ENCODE peak calls at places on chromosome 12, in five cellular contexts. One of them, this sample, is unnamed. For H3K4me1, the result is how much of the 10 kb centered on the place peaks cover.

GRCh38 chr12:113896194-113896593 is 69.9 kb downstream of the RBM19 start:
- DNase-seq in HCT116: no peak
- DNase-seq in neural progenitor cell: peak
- DNase-seq in MM.1S: no peak
- DNase-seq in endodermal cell: peak
- DNase-seq in this sample: no peak

GRCh38 chr12:46609281-46609623 is 216.5 kb downstream of the SLC38A4 start:
- DNase-seq in HCT116: no peak
- DNase-seq in endodermal cell: no peak
- DNase-seq in neural progenitor cell: no peak
- DNase-seq in MM.1S: peak
- DNase-seq in this sample: no peak

GRCh38 chr12:29053567-29053966 is 95.5 kb upstream of the FAR2 start:
- DNase-seq in MM.1S: peak
- DNase-seq in HCT116: no peak
- DNase-seq in neural progenitor cell: no peak
- DNase-seq in endodermal cell: no peak
- DNase-seq in this sample: no peak

GRCh38 chr12:117985182-117985581 is 16.4 kb upstream of the KSR2 start:
- DNase-seq in HCT116: peak
- DNase-seq in neural progenitor cell: no peak
- DNase-seq in endodermal cell: no peak
- DNase-seq in MM.1S: no peak
- DNase-seq in this sample: no peak

GRCh38 chr12:64608901-64609542 is 1.3 kb upstream of the RASSF3 start:
- DNase-seq in neural progenitor cell: peak
- DNase-seq in endodermal cell: peak
- DNase-seq in MM.1S: peak
- DNase-seq in HCT116: peak
- DNase-seq in this sample: peak

GRCh38 chr12:15700595-15700994 is 88.6 kb downstream of the EPS8 start:
- DNase-seq in HCT116: peak
- DNase-seq in neural progenitor cell: no peak
- DNase-seq in endodermal cell: no peak
- DNase-seq in MM.1S: peak
- DNase-seq in this sample: peak

GRCh38 chr12:64825143-64826011 is 930 bp downstream of the TBC1D30 start:
- DNase-seq in HCT116: no peak
- DNase-seq in MM.1S: peak
- DNase-seq in neural progenitor cell: peak
- DNase-seq in endodermal cell: peak
- DNase-seq in this sample: no peak

GRCh38 chr12:101039848-101040531 is 170.0 kb downstream of the SLC5A8 start:
- DNase-seq in endodermal cell: no peak
- DNase-seq in HCT116: no peak
- DNase-seq in MM.1S: no peak
- DNase-seq in neural progenitor cell: no peak
- DNase-seq in this sample: no peak

GRCh38 chr12:88255847-88256246 is 113.7 kb downstream of the TMTC3 start:
- DNase-seq in HCT116: no peak
- DNase-seq in neural progenitor cell: no peak
- DNase-seq in endodermal cell: no peak
- DNase-seq in MM.1S: no peak
- DNase-seq in this sample: no peak

GRCh38 chr12:29796823-29797263 is 13.1 kb upstream of the TMTC1 start:
- DNase-seq in neural progenitor cell: peak
- DNase-seq in endodermal cell: no peak
- DNase-seq in HCT116: peak
- DNase-seq in MM.1S: no peak
- DNase-seq in this sample: peak

GRCh38 chr12:43655586-43655985 is 103.0 kb downstream of the PUS7L start:
- DNase-seq in endodermal cell: no peak
- DNase-seq in MM.1S: no peak
- DNase-seq in neural progenitor cell: no peak
- DNase-seq in HCT116: no peak
- DNase-seq in this sample: peak

GRCh38 chr12:38523920-38524319 is 207.3 kb downstream of the ALG10B start:
- DNase-seq in MM.1S: no peak
- DNase-seq in HCT116: no peak
- DNase-seq in neural progenitor cell: no peak
- DNase-seq in endodermal cell: no peak
- DNase-seq in this sample: no peak

GRCh38 chr12:13959131-13959734 is 22.2 kb downstream of the GRIN2B start:
- DNase-seq in neural progenitor cell: no peak
- DNase-seq in HCT116: no peak
- DNase-seq in MM.1S: no peak
- DNase-seq in endodermal cell: no peak
- DNase-seq in this sample: no peak

GRCh38 chr12:67649165-67650126 is 901 bp downstream of the DYRK2 start:
- DNase-seq in endodermal cell: peak
- DNase-seq in HCT116: no peak
- DNase-seq in neural progenitor cell: peak
- DNase-seq in MM.1S: no peak
- DNase-seq in this sample: peak

GRCh38 chr12:84912191-84913142 is at the start of gene SLC6A15:
- DNase-seq in neural progenitor cell: peak
- DNase-seq in endodermal cell: peak
- DNase-seq in MM.1S: peak
- DNase-seq in HCT116: no peak
- DNase-seq in this sample: peak

GRCh38 chr12:129753596-129753995 is 150.2 kb downstream of the TMEM132D start:
- DNase-seq in MM.1S: no peak
- DNase-seq in HCT116: no peak
- DNase-seq in neural progenitor cell: no peak
- DNase-seq in endodermal cell: no peak
- DNase-seq in this sample: peak

GRCh38 chr12:32284561-32284960 is 114.8 kb upstream of the FGD4 start:
- DNase-seq in HCT116: no peak
- DNase-seq in MM.1S: no peak
- DNase-seq in endodermal cell: no peak
- DNase-seq in neural progenitor cell: no peak
- DNase-seq in this sample: no peak

GRCh38 chr12:123097521-123098084 is 53.3 kb downstream of the PITPNM2 start:
- DNase-seq in neural progenitor cell: no peak
- DNase-seq in HCT116: no peak
- DNase-seq in MM.1S: no peak
- DNase-seq in endodermal cell: no peak
- DNase-seq in this sample: no peak

GRCh38 chr12:31300341-31300740 is 25.6 kb downstream of the SINHCAF start:
- DNase-seq in HCT116: no peak
- DNase-seq in endodermal cell: no peak
- DNase-seq in MM.1S: no peak
- DNase-seq in neural progenitor cell: no peak
- DNase-seq in this sample: no peak

GRCh38 chr12:74185360-74185759 is 352.3 kb upstream of the ATXN7L3B start:
- DNase-seq in MM.1S: no peak
- DNase-seq in HCT116: no peak
- DNase-seq in neural progenitor cell: no peak
- DNase-seq in endodermal cell: no peak
- DNase-seq in this sample: no peak

GRCh38 chr12:131000000-131000486 is 46.3 kb downstream of the ADGRD1 start:
- DNase-seq in MM.1S: no peak
- DNase-seq in endodermal cell: no peak
- DNase-seq in HCT116: no peak
- DNase-seq in neural progenitor cell: no peak
- DNase-seq in this sample: no peak

GRCh38 chr12:123139926-123140674 is 10.8 kb downstream of the PITPNM2 start:
- DNase-seq in endodermal cell: peak
- DNase-seq in neural progenitor cell: peak
- DNase-seq in MM.1S: no peak
- DNase-seq in HCT116: no peak
- DNase-seq in this sample: peak

GRCh38 chr12:131349397-131350127 is 361.3 kb upstream of the SFSWAP start:
- DNase-seq in neural progenitor cell: no peak
- DNase-seq in MM.1S: no peak
- DNase-seq in HCT116: no peak
- DNase-seq in endodermal cell: peak
- DNase-seq in this sample: no peak

GRCh38 chr12:92129609-92130008 is 16.0 kb downstream of the BTG1 start:
- DNase-seq in MM.1S: no peak
- DNase-seq in neural progenitor cell: no peak
- DNase-seq in HCT116: no peak
- DNase-seq in endodermal cell: no peak
- DNase-seq in this sample: no peak

GRCh38 chr12:92133166-92133565 is 12.5 kb downstream of the BTG1 start:
- DNase-seq in neural progenitor cell: no peak
- DNase-seq in HCT116: no peak
- DNase-seq in MM.1S: peak
- DNase-seq in endodermal cell: no peak
- DNase-seq in this sample: peak

GRCh38 chr12:92132282-92132681 is 13.4 kb downstream of the BTG1 start:
- DNase-seq in neural progenitor cell: no peak
- DNase-seq in MM.1S: peak
- DNase-seq in endodermal cell: no peak
- DNase-seq in HCT116: no peak
- DNase-seq in this sample: no peak

GRCh38 chr12:92128612-92129011 is 17.0 kb downstream of the BTG1 start:
- DNase-seq in neural progenitor cell: no peak
- DNase-seq in HCT116: no peak
- DNase-seq in endodermal cell: no peak
- DNase-seq in MM.1S: no peak
- DNase-seq in this sample: no peak

DNA sequence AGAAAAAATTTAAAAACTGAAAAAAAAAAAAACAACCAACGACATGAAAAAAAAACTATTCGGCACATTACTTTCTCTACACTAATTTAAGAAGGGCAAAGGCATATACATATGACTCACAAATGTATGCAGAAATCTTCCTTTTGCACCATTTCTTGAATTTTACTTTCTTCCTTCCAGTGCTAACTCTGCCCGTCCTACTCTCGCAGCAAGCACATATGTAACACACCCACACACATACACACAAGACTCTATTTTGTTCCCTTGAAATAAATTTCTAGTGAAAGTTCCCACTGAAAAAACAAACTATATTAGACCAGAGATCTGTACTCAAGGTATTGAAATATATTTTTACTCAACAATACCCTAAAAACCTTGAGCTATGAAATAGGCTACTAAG is 14.6 kb downstream of the BTG1 start:
- DNase-seq in endodermal cell: no peak
- DNase-seq in MM.1S: peak
- DNase-seq in neural progenitor cell: no peak
- DNase-seq in HCT116: no peak
- DNase-seq in this sample: no peak
- H3K4me1 ChIP-seq in endodermal cell: under half
- H3K4me1 ChIP-seq in MM.1S: under half
- H3K4me1 ChIP-seq in neural progenitor cell: under half
- H3K4me1 ChIP-seq in HCT116: under half
- H3K4me1 ChIP-seq in this sample: under half

DNA sequence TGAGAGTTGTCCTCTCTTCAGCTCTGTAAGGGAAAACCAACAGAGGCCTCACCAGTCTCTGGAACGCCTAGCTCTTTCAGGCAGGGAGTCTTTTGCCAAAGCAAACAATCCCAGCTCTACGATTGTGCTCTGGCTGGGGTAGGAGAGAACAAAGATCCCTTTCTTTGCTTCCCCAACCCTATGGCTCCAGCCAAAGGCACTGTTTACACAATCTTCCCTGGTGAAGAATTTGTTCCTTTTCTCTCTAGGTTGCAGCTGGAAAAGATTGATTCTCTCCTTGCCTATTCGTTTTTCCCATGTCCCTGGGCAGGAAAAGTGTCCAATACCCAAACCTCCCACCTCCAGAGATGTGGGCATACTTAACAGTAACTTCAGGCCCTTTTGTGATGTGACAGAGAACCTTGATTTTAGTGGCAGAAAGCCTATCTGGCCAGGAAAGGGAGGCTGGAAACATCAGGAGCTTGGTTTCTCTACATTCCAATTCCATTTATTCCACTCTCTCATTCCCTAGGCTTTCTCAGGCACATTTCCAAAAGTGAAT is 16.8 kb downstream of the ATP5MC2 start:
- DNase-seq in endodermal cell: peak
- DNase-seq in neural progenitor cell: peak
- DNase-seq in MM.1S: no peak
- DNase-seq in HCT116: peak
- DNase-seq in this sample: peak
- H3K9ac ChIP-seq in endodermal cell: peak
- H3K9ac ChIP-seq in neural progenitor cell: no peak
- H3K9ac ChIP-seq in MM.1S: no peak
- H3K9ac ChIP-seq in HCT116: peak
- H3K9ac ChIP-seq in this sample: peak

GRCh38 chr12:132665794-132666193 is 21.3 kb downstream of the POLE start:
- DNase-seq in endodermal cell: no peak
- DNase-seq in neural progenitor cell: no peak
- DNase-seq in HCT116: no peak
- DNase-seq in MM.1S: no peak
- DNase-seq in this sample: no peak

GRCh38 chr12:132661972-132662371 is 25.2 kb downstream of the POLE start:
- DNase-seq in neural progenitor cell: no peak
- DNase-seq in MM.1S: no peak
- DNase-seq in HCT116: no peak
- DNase-seq in endodermal cell: no peak
- DNase-seq in this sample: no peak

GRCh38 chr12:132664206-132665148 is 22.7 kb downstream of the POLE start:
- DNase-seq in HCT116: no peak
- DNase-seq in neural progenitor cell: no peak
- DNase-seq in endodermal cell: peak
- DNase-seq in MM.1S: no peak
- DNase-seq in this sample: no peak

GRCh38 chr12:132665149-132665491 is 22.0 kb downstream of the POLE start:
- DNase-seq in endodermal cell: no peak
- DNase-seq in HCT116: no peak
- DNase-seq in neural progenitor cell: no peak
- DNase-seq in MM.1S: no peak
- DNase-seq in this sample: no peak

DNA sequence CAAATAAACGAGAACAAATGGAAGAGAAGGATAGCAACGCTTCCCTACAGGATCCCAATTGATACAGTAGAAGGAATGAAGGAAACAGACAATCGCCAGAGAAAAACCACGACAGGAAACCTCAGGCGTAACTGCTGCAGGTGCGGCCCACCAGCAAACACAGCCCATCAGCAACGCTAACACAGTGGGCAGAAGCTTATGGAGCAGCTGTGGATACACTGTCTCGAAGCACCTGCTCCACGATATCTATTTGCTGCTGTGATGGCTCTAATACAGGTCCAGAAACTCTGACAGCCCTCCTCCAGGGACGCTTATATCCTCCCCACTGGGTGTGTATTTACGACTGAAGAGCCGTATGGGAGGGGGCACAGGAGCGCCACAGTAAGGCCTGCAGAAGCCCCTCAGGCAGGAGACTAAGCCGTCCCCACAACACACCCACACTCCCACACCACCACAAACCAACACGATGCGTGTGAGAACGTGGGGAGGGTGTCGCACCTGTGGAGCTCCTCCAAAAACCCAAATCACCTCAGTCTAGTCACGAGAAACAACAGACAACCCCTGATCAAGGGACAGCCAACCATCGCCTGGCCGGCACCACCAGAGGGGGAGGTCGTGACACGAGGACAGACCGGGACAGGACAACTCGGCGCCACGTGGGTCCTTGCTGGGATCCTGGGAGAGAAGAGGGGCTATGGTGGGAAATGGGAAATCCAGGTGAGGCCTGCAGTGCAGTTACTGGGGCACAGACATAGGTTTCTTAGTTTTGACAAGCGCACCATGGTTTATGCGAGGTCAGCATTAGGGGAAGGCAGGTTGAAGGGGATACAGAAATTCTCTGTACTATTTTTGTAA is 24.0 kb downstream of the POLE start:
- DNase-seq in neural progenitor cell: no peak
- DNase-seq in HCT116: no peak
- DNase-seq in MM.1S: no peak
- DNase-seq in endodermal cell: no peak
- DNase-seq in this sample: no peak
- H3K4me3 ChIP-seq in neural progenitor cell: no peak
- H3K4me3 ChIP-seq in HCT116: no peak
- H3K4me3 ChIP-seq in MM.1S: no peak
- H3K4me3 ChIP-seq in endodermal cell: no peak
- H3K4me3 ChIP-seq in this sample: no peak

GRCh38 chr12:62760779-62761178 is 174.2 kb downstream of the PPM1H start:
- DNase-seq in endodermal cell: no peak
- DNase-seq in HCT116: no peak
- DNase-seq in MM.1S: no peak
- DNase-seq in neural progenitor cell: no peak
- DNase-seq in this sample: peak
- H3K4me1 ChIP-seq in endodermal cell: under half
- H3K4me1 ChIP-seq in HCT116: under half
- H3K4me1 ChIP-seq in MM.1S: under half
- H3K4me1 ChIP-seq in neural progenitor cell: under half
- H3K4me1 ChIP-seq in this sample: half or more

This sample was measured in adipocyte.